ENCODE peak calls at places on chromosomes 16 and 17, in four cellular contexts. V is A549, O is body of pancreas, P is Peyer's patch. U is an unnamed sample.

GRCh38 chr16:28316056-28316455 is 23.7 kb downstream of the SBK1 start:
- DNase-seq in V (no peak), O (no peak), P (no peak), U (no peak)

GRCh38 chr17:81867123-81867951 is 3.8 kb downstream of the ARHGDIA start:
- DNase-seq in V (peak), O (peak), P (peak), U (peak)

GRCh38 chr16:53105565-53105964 is 50.8 kb downstream of the CHD9 start:
- DNase-seq in V (no peak), O (no peak), P (no peak), U (no peak)

GRCh38 chr17:37828313-37829124 is 83.7 kb upstream of the HNF1B start:
- DNase-seq in V (peak), O (peak), P (no peak), U (no peak)

GRCh38 chr17:62895256-62895649 is 70.8 kb upstream of the TANC2 start:
- DNase-seq in V (no peak), O (no peak), P (no peak), U (no peak)

GRCh38 chr17:39997543-39997942 is 16.9 kb downstream of the PSMD3 start:
- DNase-seq in V (no peak), O (no peak), P (no peak), U (no peak)

GRCh38 chr16:19503461-19504075 is 18.3 kb downstream of the GDE1 start:
- DNase-seq in V (no peak), O (peak), P (no peak), U (no peak)

GRCh38 chr17:50266384-50267073 is 7.7 kb upstream of the TMEM92 start:
- DNase-seq in V (peak), O (peak), P (peak), U (peak)

GRCh38 chr17:80827646-80828643 is 163.7 kb upstream of the CHMP6 start:
- DNase-seq in V (peak), O (no peak), P (peak), U (peak)

GRCh38 chr17:82718986-82719685 is 2.6 kb downstream of the FN3KRP start:
- DNase-seq in V (no peak), O (no peak), P (peak), U (no peak)

GRCh38 chr16:75265911-75266701 is 14.7 kb upstream of the BCAR1 start:
- DNase-seq in V (peak), O (peak), P (peak), U (no peak)

GRCh38 chr17:45019177-45019711 is 32.2 kb downstream of the DCAKD start:
- DNase-seq in V (peak), O (peak), P (peak), U (peak)

GRCh38 chr16:85432606-85433005 is 180.5 kb upstream of the GSE1 start:
- DNase-seq in V (no peak), O (no peak), P (no peak), U (peak)

GRCh38 chr17:44628234-44629188 is 27.8 kb upstream of the MEIOC start:
- DNase-seq in V (no peak), O (peak), P (no peak), U (peak)

GRCh38 chr17:37265446-37266173 is 110.2 kb upstream of the C17orf78 start:
- DNase-seq in V (no peak), O (no peak), P (no peak), U (no peak)

GRCh38 chr16:6957676-6958075 is 375.0 kb upstream of the RBFOX1 start:
- DNase-seq in V (peak), O (no peak), P (no peak), U (no peak)

GRCh38 chr16:11604783-11605563 is 18.3 kb upstream of the LITAF start:
- DNase-seq in V (no peak), O (peak), P (peak), U (peak)

GRCh38 chr16:56789360-56789759 is 59.4 kb downstream of the NUP93 start:
- DNase-seq in V (peak), O (peak), P (peak), U (no peak)

GRCh38 chr16:80932725-80933124 is 74.0 kb downstream of the CMC2 start:
- DNase-seq in V (peak), O (peak), P (no peak), U (no peak)

GRCh38 chr17:18235743-18236256 is 10.4 kb downstream of the LLGL1 start:
- DNase-seq in V (no peak), O (no peak), P (no peak), U (no peak)

GRCh38 chr17:48439875-48440505 is 10.0 kb upstream of the SKAP1 start:
- DNase-seq in V (no peak), O (peak), P (no peak), U (no peak)

GRCh38 chr17:63405741-63406261 is 40.3 kb downstream of the CYB561 start:
- DNase-seq in V (peak), O (peak), P (no peak), U (no peak)

GRCh38 chr17:57782051-57782490 is 37.0 kb upstream of the CCDC182 start:
- DNase-seq in V (no peak), O (peak), P (no peak), U (no peak)

GRCh38 chr17:18314059-18314730 is 599 bp downstream of the TOP3A start:
- DNase-seq in V (no peak), O (no peak), P (no peak), U (no peak)

GRCh38 chr16:22327446-22327775 is 30.2 kb downstream of the POLR3E start:
- DNase-seq in V (no peak), O (no peak), P (no peak), U (no peak)

GRCh38 chr17:45013021-45013997 is 38.1 kb downstream of the DCAKD start:
- DNase-seq in V (no peak), O (peak), P (no peak), U (no peak)

GRCh38 chr16:2745116-2745890 is 7.1 kb upstream of the SRRM2 start:
- DNase-seq in V (no peak), O (no peak), P (no peak), U (peak)

GRCh38 chr17:76119409-76120371 is 16.1 kb upstream of the EXOC7 start:
- DNase-seq in V (no peak), O (no peak), P (no peak), U (no peak)

GRCh38 chr16:48272837-48273421 is 25.6 kb upstream of the ABCC11 start:
- DNase-seq in V (no peak), O (no peak), P (no peak), U (no peak)

GRCh38 chr17:63295288-63295687 is 150.8 kb downstream of the CYB561 start:
- DNase-seq in V (no peak), O (no peak), P (no peak), U (no peak)

GRCh38 chr17:68013385-68013784 is 17.1 kb upstream of the C17orf58 start:
- DNase-seq in V (no peak), O (no peak), P (no peak), U (no peak)

GRCh38 chr17:74408262-74408661 is 23.6 kb upstream of the GPRC5C start:
- DNase-seq in V (peak), O (peak), P (no peak), U (no peak)

GRCh38 chr17:82524540-82524939 is 5.0 kb downstream of the FOXK2 start:
- DNase-seq in V (no peak), O (no peak), P (no peak), U (no peak)

GRCh38 chr17:28570716-28571254 is 539 bp downstream of the PIGS start:
- DNase-seq in V (peak), O (peak), P (peak), U (peak)

GRCh38 chr17:46876353-46876887 is 25.0 kb downstream of the WNT9B start:
- DNase-seq in V (peak), O (peak), P (peak), U (peak)

GRCh38 chr17:4678448-4679026 is 25.4 kb downstream of the PELP1 start:
- DNase-seq in V (peak), O (peak), P (no peak), U (no peak)

GRCh38 chr16:46629331-46629843 is 8.2 kb upstream of the SHCBP1 start:
- DNase-seq in V (peak), O (no peak), P (no peak), U (no peak)

DNA sequence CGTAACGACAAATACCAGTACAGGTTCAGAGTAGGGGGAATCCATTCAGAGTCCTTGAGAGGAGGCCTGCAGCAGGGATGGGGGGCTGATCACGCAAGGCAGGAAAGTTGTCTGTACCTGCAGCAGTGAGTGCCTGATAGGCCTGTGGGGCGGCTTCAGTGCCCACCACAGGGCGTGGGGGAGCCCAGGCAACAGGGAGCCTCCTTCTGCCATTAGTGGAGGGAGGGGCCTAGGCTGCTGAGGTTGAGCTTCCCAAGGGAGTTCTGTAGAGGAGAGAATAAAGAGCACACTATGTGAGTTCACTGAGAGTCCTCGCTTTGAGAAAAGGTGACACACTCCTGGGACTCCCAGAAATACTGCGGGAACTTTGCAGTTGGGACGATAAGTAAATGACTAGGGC is 134.6 kb downstream of the SPECC1 start:
- DNase-seq in V (no peak), O (no peak), P (no peak), U (no peak)
- TF ChIP-seq POLR2A in V (no peak), O (no peak), P (no peak), U (no peak)

DNA sequence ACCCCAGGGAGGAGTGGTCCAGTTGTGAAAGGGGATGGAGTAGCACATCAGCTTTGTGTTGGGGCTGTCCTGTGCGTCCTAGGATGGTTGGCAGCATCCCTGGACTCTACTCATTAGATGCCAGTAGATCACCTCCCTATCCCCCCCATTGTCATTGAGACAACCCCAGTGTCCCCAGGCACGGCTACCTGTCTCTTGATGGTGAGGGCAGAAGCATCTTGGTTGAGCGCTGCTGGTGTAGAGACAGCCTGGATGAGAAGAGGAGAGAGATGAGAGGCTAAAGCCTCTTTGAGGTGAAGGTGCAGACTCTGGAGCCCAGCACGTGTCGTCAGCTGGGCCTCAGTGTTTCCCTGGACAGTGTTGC is 55.4 kb downstream of the TNFRSF13B start:
- DNase-seq in V (no peak), O (no peak), P (no peak), U (peak)
- H3K4me3 ChIP-seq in V (no peak), O (no peak), P (no peak), U (no peak)

GRCh38 chr17:35022536-35023063 is 40.9 kb downstream of the RFFL start:
- DNase-seq in V (peak), O (peak), P (no peak), U (peak)
- TF ChIP-seq POLR2A in V (no peak), O (no peak), P (no peak), U (no peak)

DNA sequence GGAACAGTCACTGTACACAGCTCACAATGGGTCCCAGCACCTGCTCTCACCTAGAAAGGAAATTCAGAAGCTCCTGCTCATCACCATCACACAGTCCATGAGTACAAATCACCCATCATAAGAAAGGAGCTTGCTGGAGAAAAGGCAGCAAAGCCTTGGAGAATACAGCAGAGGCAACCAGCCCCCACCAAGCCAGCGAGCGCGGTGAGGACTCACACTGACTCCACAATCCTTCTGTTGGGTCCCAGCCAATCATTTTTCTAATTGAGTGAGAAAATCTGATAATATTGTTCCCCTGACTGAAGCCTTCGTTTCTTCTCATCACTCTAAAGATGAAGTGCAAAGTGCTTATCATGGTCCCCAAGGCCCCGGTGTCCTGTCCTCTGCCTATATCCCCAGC is 298.3 kb downstream of the SLC39A11 start:
- DNase-seq in V (no peak), O (no peak), P (no peak), U (no peak)
- H3K4me3 ChIP-seq in V (no peak), O (no peak), P (no peak), U (no peak)

DNA sequence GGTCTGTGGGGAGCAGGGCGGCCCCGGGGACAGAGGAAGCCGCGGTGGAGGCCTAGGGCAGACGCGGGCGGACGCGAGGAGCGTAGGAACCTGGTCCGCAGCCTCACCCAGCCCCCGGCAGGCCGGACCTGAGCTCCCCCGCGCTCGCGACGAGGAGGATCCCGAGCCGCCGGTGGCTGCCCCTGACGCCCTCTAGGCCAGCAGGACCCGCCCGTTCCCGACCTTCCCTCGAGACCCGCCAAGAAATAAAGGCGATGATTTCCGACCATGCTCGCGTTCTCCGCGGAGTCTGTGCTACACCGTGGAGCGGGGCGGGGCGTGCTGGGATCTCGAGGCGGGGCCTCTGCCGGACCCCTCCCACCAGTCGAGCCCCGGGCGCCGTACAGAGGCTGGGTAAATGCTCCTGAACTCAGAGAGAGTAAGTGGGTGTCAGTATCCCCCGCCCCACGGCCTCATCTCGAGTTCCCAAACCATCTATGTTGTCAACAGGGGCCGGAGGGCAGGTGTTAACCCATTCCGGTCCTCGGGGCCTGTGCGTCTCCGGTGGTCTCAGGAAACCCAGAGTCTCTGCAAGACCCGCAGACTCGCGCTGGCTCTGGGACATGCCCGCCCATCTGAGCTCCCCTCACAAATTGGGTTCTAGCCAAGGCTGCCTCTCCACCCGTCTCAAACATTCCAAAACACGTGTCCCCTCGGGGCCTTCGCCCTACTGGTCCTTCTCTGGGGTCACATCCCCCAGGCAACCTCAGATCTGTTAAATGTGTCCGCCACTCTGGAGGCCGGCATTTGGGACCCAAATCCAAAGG is 13.7 kb downstream of the SYCE1L start:
- DNase-seq in V (peak), O (peak), P (peak), U (peak)
- TF ChIP-seq POLR2A in V (peak), O (no peak), P (no peak), U (no peak)

GRCh38 chr17:58783380-58783779 is 27.7 kb downstream of the PPM1E start:
- DNase-seq in V (no peak), O (no peak), P (no peak), U (no peak)
- H3K4me3 ChIP-seq in V (no peak), O (no peak), P (no peak), U (no peak)

DNA sequence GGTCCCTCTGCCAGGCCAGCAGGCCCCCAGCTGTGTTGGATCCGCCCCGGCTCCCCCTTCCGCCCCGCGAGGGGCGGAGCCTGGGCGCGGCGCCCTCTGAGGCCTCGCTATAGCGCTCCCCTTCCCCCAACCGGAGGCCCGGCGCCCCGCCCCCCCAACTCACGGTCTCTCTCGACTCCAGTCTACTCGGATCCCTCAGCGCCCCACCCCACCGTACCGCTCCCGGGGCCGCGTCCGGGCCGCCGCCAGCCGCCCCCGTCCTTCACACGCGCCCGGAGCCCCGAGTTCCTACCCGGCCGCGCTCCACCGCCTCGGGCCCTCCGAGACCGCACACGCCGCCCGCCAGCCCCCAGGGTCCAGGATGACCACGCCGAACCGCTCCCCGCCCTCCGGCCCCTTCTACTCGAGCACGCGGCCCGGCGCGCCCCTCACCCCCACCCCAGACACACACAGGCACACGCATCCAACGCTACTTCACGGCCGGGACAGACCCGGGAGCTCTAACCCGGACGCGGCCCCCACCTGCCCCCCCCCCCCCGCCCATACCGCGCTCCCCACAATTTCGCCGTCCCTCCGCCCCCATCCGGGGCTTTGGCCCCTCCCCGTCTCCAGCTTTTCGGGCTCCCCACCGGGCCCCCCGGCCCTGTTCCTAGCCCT is 1.4 kb downstream of the PHF23 start:
- DNase-seq in V (peak), O (peak), P (peak), U (peak)
- TF ChIP-seq POLR2A in V (no peak), O (no peak), P (no peak), U (no peak)

GRCh38 chr16:66377327-66377723 is 10.8 kb downstream of the CDH5 start:
- DNase-seq in V (no peak), O (no peak), P (no peak), U (peak)

GRCh38 chr16:66380421-66380820 is 13.9 kb downstream of the CDH5 start:
- DNase-seq in V (no peak), O (no peak), P (no peak), U (no peak)

GRCh38 chr16:66376577-66377326 is 10.3 kb downstream of the CDH5 start:
- DNase-seq in V (no peak), O (no peak), P (no peak), U (peak)

GRCh38 chr16:66379571-66379941 is 13.1 kb downstream of the CDH5 start:
- DNase-seq in V (no peak), O (no peak), P (no peak), U (peak)

GRCh38 chr16:66378739-66379570 is 12.5 kb downstream of the CDH5 start:
- DNase-seq in V (peak), O (no peak), P (no peak), U (peak)
- H3K4me3 ChIP-seq in V (no peak), O (no peak), P (no peak), U (no peak)

U was measured in spleen.